ENCODE peak calls at places on chromosome 1, in nine cellular contexts. Q is Right ventricle myocardium superior; P is DMS153; A is effector CD4-positive, alpha-beta T cell; U is EH; X is GM23248; T is Caki2; Z is ELF-1; I is HFFc6. J is an unnamed sample.

GRCh38 chr1:12124693-12125421 is 41.9 kb upstream of the TNFRSF1B start:
- DNase-seq in P (peak), Q (peak), X (peak), A (peak), T (peak), U (peak), I (peak), Z (peak), J (peak)

GRCh38 chr1:42484382-42484781 is 21.3 kb downstream of the CCDC30 start:
- DNase-seq in T (peak), U (peak), I (peak), Q (no peak), Z (peak), X (peak), A (no peak), P (no peak), J (no peak)

GRCh38 chr1:91774520-91775203 is 111.3 kb downstream of the TGFBR3 start:
- DNase-seq in Z (no peak), P (no peak), A (no peak), Q (no peak), I (peak), T (no peak), U (peak), X (peak), J (no peak)

GRCh38 chr1:55382699-55383377 is 167.7 kb upstream of the USP24 start:
- DNase-seq in A (no peak), I (no peak), U (no peak), T (no peak), Q (no peak), X (no peak), P (no peak), Z (no peak), J (no peak)

GRCh38 chr1:109634292-109634691 is 14.7 kb downstream of the AMPD2 start:
- DNase-seq in Z (no peak), T (no peak), Q (no peak), X (no peak), A (no peak), U (no peak), P (no peak), I (no peak), J (no peak)

GRCh38 chr1:228408869-228409805 is 2.5 kb upstream of the TRIM11 start:
- DNase-seq in A (no peak), P (no peak), T (no peak), Q (no peak), U (no peak), I (no peak), Z (no peak), X (no peak), J (no peak)

GRCh38 chr1:14371806-14372497 is 226.5 kb upstream of the KAZN start:
- DNase-seq in A (no peak), X (peak), P (no peak), I (no peak), T (no peak), Q (no peak), Z (no peak), U (no peak), J (no peak)

GRCh38 chr1:54117815-54118563 is 34.8 kb downstream of the CDCP2 start:
- DNase-seq in P (no peak), U (peak), X (peak), I (no peak), Q (peak), A (no peak), Z (no peak), T (peak), J (no peak)

GRCh38 chr1:192952646-192953045 is 106.5 kb downstream of the UCHL5 start:
- DNase-seq in Q (no peak), U (peak), T (no peak), Z (no peak), I (no peak), P (no peak), A (no peak), X (peak), J (no peak)